ENCODE peak calls at places on chromosomes 13 and 19, in six cellular contexts. L, T, Q, P, Y and O are unnamed samples.

GRCh38 chr13:53920916-53921315 is 892.3 kb downstream of the OLFM4 start:
- DNase-seq in Y (peak; percentile 7), Q (no peak), T (no peak), P (no peak), L (no peak), O (no peak)

GRCh38 chr13:66803759-66804456 is 426.2 kb downstream of the PCDH9 start:
- DNase-seq in P (no peak), L (no peak), T (no peak), Q (no peak), Y (no peak), O (no peak)

GRCh38 chr19:31338069-31338767 is 11.0 kb downstream of the TSHZ3 start:
- DNase-seq in T (peak; percentile 88), P (peak; percentile 66), L (peak; percentile 89), Q (peak; percentile 43), Y (peak; percentile 43), O (peak; percentile 70)

GRCh38 chr13:109175666-109176065 is 546.3 kb downstream of the MYO16 start:
- DNase-seq in P (no peak), Y (no peak), L (no peak), Q (no peak), T (no peak), O (no peak)

GRCh38 chr19:52896431-52897148 is 845 bp downstream of the ZNF320 start:
- DNase-seq in L (peak; percentile 47), Q (no peak), T (peak; percentile 10), Y (peak; percentile 22), P (peak; percentile 10), O (peak; percentile 43)

GRCh38 chr19:47280183-47280797 is 5.6 kb downstream of the INAFM1 start:
- DNase-seq in Q (no peak), Y (no peak), P (no peak), T (no peak), L (peak; percentile 89), O (no peak)

GRCh38 chr19:50838239-50838638 is 4.9 kb upstream of the KLK15 start:
- DNase-seq in T (no peak), Y (no peak), Q (no peak), P (no peak), L (peak; percentile 65), O (no peak)

GRCh38 chr13:27830010-27830409 is 37.7 kb downstream of the GSX1 start:
- DNase-seq in L (peak; percentile 80), Q (peak; percentile 83), Y (peak; percentile 33), P (no peak), T (peak; percentile 20), O (peak; percentile 84)

GRCh38 chr19:4636151-4636717 is 3.1 kb upstream of the TNFAIP8L1 start:
- DNase-seq in Q (peak; percentile 81), Y (peak; percentile 71), P (no peak), L (peak; percentile 79), T (peak; percentile 41), O (peak; percentile 93)

GRCh38 chr13:47136659-47136975 is 239.8 kb upstream of the HTR2A start:
- DNase-seq in P (no peak), Y (no peak), L (no peak), T (no peak), Q (no peak), O (no peak)

GRCh38 chr19:28290963-28291657 is 921.8 kb downstream of the UQCRFS1 start:
- DNase-seq in L (peak; percentile 43), Q (no peak), Y (no peak), P (no peak), T (no peak), O (no peak)

GRCh38 chr19:42242512-42243409 is at the start of gene GSK3A:
- DNase-seq in T (peak; percentile 99), Q (peak; percentile 93), Y (peak; percentile 99), P (peak; percentile 99), L (peak; percentile 99), O (peak; percentile 95)

GRCh38 chr19:21483589-21484170 is 21.7 kb upstream of the ZNF429 start:
- DNase-seq in L (peak; percentile 91), Q (no peak), T (peak; percentile 15), P (no peak), Y (peak; percentile 43), O (no peak)

GRCh38 chr19:18588611-18589379 is at the start of gene REX1BD:
- DNase-seq in Q (peak; percentile 72), T (peak; percentile 71), P (peak; percentile 54), Y (peak; percentile 88), L (peak; percentile 88), O (peak; percentile 86)

GRCh38 chr13:34943675-34944634 is 1.9 kb downstream of the NBEA start:
- DNase-seq in L (no peak), Y (no peak), Q (no peak), P (no peak), T (no peak), O (no peak)

GRCh38 chr13:28413999-28414398 is 80.9 kb downstream of the FLT1 start:
- DNase-seq in L (no peak), P (no peak), Q (no peak), T (no peak), Y (no peak), O (no peak)

GRCh38 chr19:5850743-5851293 is 431 bp downstream of the FUT3 start:
- DNase-seq in Y (no peak), T (peak; percentile 71), P (peak; percentile 53), Q (no peak), L (no peak), O (no peak)

GRCh38 chr13:46489586-46490023 is 63.4 kb upstream of the LRCH1 start:
- DNase-seq in Y (peak; percentile 64), P (peak; percentile 67), T (peak; percentile 92), Q (no peak), L (no peak), O (no peak)

GRCh38 chr19:53157601-53158000 is 1.3 kb downstream of the ZNF347 start:
- DNase-seq in T (no peak), P (no peak), Q (no peak), Y (no peak), L (peak; percentile 42), O (no peak)

GRCh38 chr13:97133554-97133953 is 88.6 kb upstream of the MBNL2 start:
- DNase-seq in T (no peak), Y (no peak), Q (no peak), L (no peak), P (no peak), O (no peak)

GRCh38 chr13:114132419-114133121 is at the start of gene RASA3:
- DNase-seq in T (peak; percentile 81), Q (peak; percentile 72), P (peak; percentile 52), L (peak; percentile 90), Y (peak; percentile 85), O (peak; percentile 64)

GRCh38 chr13:44158055-44158655 is 215.5 kb upstream of the SERP2 start:
- DNase-seq in L (no peak), P (no peak), T (no peak), Y (peak; percentile 42), Q (no peak), O (no peak)
- TF ChIP-seq CTCF in L (no peak), P (no peak), T (no peak), Y (no peak), Q (no peak), O (no peak)

GRCh38 chr19:33302175-33302973 is at the start of gene CEBPA:
- DNase-seq in Q (peak; percentile 81), P (peak; percentile 35), T (peak; percentile 77), L (peak; percentile 91), Y (peak; percentile 88), O (peak; percentile 85)
- TF ChIP-seq CTCF in Q (peak; percentile 63), P (peak; percentile 39), T (peak; percentile 18), L (peak; percentile 17), Y (peak; percentile 60), O (no peak)

DNA sequence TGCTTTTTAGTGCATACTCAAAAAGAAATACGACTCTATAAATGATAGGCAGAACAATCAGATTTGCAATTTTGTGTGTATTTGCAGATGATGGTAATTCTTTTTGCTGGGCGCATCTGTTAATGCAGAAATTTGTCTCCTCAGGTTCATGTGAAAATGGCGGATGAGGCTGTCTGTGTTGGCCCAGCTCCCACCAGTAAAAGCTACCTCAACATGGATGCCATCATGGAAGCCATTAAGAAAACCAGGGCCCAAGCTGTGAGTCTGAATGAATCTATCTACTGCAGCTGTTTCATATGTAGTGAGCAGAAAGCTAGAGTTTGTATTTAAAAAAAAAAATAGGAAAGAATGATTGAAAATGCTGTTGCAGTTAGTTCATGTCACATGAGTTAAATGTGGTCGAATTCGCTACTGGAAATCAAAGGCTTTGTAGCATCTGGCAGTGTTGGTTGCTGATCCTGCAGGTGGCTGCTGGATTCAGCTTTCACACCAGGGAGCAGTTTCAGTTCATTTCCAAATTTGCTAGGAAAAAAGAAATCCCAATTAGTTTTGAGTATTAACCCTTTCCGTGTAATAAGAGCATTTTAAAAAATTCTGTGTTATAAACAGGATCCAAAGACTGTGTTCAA is 66.1 kb downstream of the PCCA start:
- DNase-seq in P (no peak), Y (no peak), T (no peak), L (peak; percentile 41), Q (no peak), O (no peak)
- TF ChIP-seq CTCF in P (no peak), Y (no peak), T (no peak), L (no peak), Q (no peak), O (no peak)

GRCh38 chr13:30256713-30257432 is 50.5 kb downstream of the KATNAL1 start:
- DNase-seq in T (peak; percentile 37), Q (no peak), L (peak; percentile 11), P (no peak), Y (no peak), O (no peak)
- TF ChIP-seq CTCF in T (no peak), Q (no peak), L (peak; percentile 10), P (no peak), Y (no peak), O (no peak)

GRCh38 chr19:35911173-35911572 is 3.1 kb upstream of the TYROBP start:
- DNase-seq in P (no peak), Y (no peak), L (peak; percentile 71), T (no peak), Q (no peak), O (no peak)
- TF ChIP-seq CTCF in P (no peak), Y (no peak), L (peak; percentile 57), T (no peak), Q (no peak), O (no peak)

DNA sequence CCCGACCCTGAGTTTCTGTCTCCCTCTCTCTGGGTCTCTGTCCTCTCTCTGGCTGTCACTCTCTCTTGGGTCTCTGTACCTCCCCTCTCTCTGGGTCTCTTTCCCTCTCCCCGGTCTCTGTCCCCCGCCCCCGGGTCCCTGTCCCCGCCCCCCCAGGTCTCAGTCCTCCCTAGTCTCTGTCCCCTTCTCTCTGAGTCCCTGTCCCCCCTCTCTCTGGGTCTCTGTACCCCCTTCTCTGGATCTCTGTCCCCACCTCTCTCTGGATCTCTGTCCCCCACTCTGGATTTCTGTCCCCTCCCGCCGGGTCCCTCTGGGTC is 2.3 kb upstream of the FTL start:
- DNase-seq in T (no peak), L (peak; percentile 29), P (no peak), Y (no peak), Q (no peak), O (no peak)
- TF ChIP-seq CTCF in T (no peak), L (no peak), P (no peak), Y (no peak), Q (no peak), O (no peak)

GRCh38 chr19:9353011-9353410 is 9.8 kb upstream of the ZNF177 start:
- DNase-seq in P (no peak), Y (no peak), Q (no peak), L (no peak), T (no peak), O (no peak)
- TF ChIP-seq CTCF in P (no peak), Y (no peak), Q (no peak), L (no peak), T (no peak), O (no peak)